ENCODE peak calls at places on chromosomes 12 and 14, in five cellular contexts. M is RWPE1; G is T-helper 2 cell treated with Interferon-gamma antibody and Interleukin-4, amounts not matched to agents 5 μg/mL and 100 μg/mL, for 36 hours; Z is stimulated activated CD4-positive, alpha-beta T cell treated with anti-CD3 and anti-CD28 coated beads, Interleukin-4, amount 100 ng/mL, for 48 hours; A is germinal center. O is an unnamed sample.

GRCh38 chr14:74516451-74517155 is 23.0 kb downstream of the ISCA2 start:
- DNase-seq in M (peak; percentile 41), G (no peak), Z (no peak), A (no peak), O (peak; percentile 70)

GRCh38 chr14:70885343-70886014 is 21.8 kb upstream of the PCNX1 start:
- DNase-seq in A (no peak), Z (peak; percentile 60), M (no peak), G (peak; percentile 74), O (no peak)

GRCh38 chr12:81284137-81284536 is 206.3 kb downstream of the ACSS3 start:
- DNase-seq in M (no peak), Z (no peak), A (no peak), G (no peak), O (peak; percentile 11)

GRCh38 chr12:2372178-2372577 is 319.4 kb downstream of the CACNA1C start:
- DNase-seq in Z (no peak), G (no peak), M (no peak), A (no peak), O (no peak)

GRCh38 chr14:51360592-51360991 is 120.5 kb downstream of the TMX1 start:
- DNase-seq in Z (no peak), G (no peak), A (no peak), M (no peak), O (no peak)

GRCh38 chr12:58211211-58211610 is 269.8 kb downstream of the ATP23 start:
- DNase-seq in A (no peak), Z (no peak), M (no peak), G (no peak), O (no peak)

GRCh38 chr14:88868558-88869159 is 44.2 kb downstream of the TTC8 start:
- DNase-seq in A (no peak), G (no peak), M (peak; percentile 30), Z (no peak), O (peak; percentile 35)

GRCh38 chr14:69363055-69363454 is 35.0 kb downstream of the ERH start:
- DNase-seq in M (no peak), A (no peak), Z (no peak), G (no peak), O (peak; percentile 76)

GRCh38 chr12:58030566-58031279 is 89.4 kb downstream of the ATP23 start:
- DNase-seq in G (no peak), A (no peak), M (peak; percentile 86), Z (no peak), O (peak; percentile 82)

GRCh38 chr12:64103821-64104220 is 118.3 kb downstream of the KICS2 start:
- DNase-seq in G (no peak), M (no peak), A (no peak), Z (no peak), O (peak; percentile 30)